ENCODE peak calls at places on chromosomes 3 and 15, in nine cellular contexts. K, M, J, O, I, S, Z, N and B are unnamed samples.

GRCh38 chr3:187567741-187568140 is 102.5 kb downstream of the SST start:
- DNase-seq in K (no peak), M (no peak), J (no peak), O (no peak), I (no peak), S (peak), Z (peak), N (no peak), B (peak)

GRCh38 chr3:175356899-175357324 is 497.8 kb downstream of the NAALADL2 start:
- DNase-seq in K (no peak), M (no peak), J (peak), O (no peak), I (no peak), S (no peak), Z (peak), N (no peak), B (peak)

GRCh38 chr15:70196314-70197291 is 98.9 kb upstream of the TLE3 start:
- DNase-seq in K (peak), M (peak), J (no peak), O (no peak), I (no peak), S (peak), Z (no peak), N (peak), B (peak)

GRCh38 chr3:152155246-152155645 is 113.5 kb upstream of the MBNL1 start:
- DNase-seq in K (no peak), M (no peak), J (no peak), O (no peak), I (no peak), S (no peak), Z (no peak), N (no peak), B (peak)

GRCh38 chr3:100463002-100463401 is 29.4 kb upstream of the TMEM45A start:
- DNase-seq in K (no peak), M (no peak), J (peak), O (no peak), I (peak), S (peak), Z (peak), N (no peak), B (peak)

GRCh38 chr15:69824877-69825406 is 272.8 kb downstream of the TLE3 start:
- DNase-seq in K (no peak), M (no peak), J (no peak), O (no peak), I (no peak), S (no peak), Z (no peak), N (no peak), B (no peak)

GRCh38 chr3:50890688-50891344 is 216.1 kb downstream of the DOCK3 start:
- DNase-seq in K (no peak), M (no peak), J (no peak), O (no peak), I (no peak), S (no peak), Z (no peak), N (no peak), B (no peak)

GRCh38 chr3:67923796-67924195 is 269.4 kb upstream of the SUCLG2 start:
- DNase-seq in K (no peak), M (no peak), J (no peak), O (no peak), I (no peak), S (no peak), Z (no peak), N (no peak), B (no peak)

GRCh38 chr3:24522155-24522579 is 27.5 kb upstream of the THRB start:
- DNase-seq in K (peak), M (no peak), J (no peak), O (peak), I (no peak), S (no peak), Z (no peak), N (no peak), B (no peak)

GRCh38 chr15:101087172-101087769 is 164.6 kb downstream of the CHSY1 start:
- DNase-seq in K (peak), M (no peak), J (no peak), O (no peak), I (no peak), S (no peak), Z (no peak), N (no peak), B (no peak)

GRCh38 chr15:99137111-99137546 is 32.2 kb downstream of the SYNM start:
- DNase-seq in K (no peak), M (no peak), J (no peak), O (peak), I (no peak), S (no peak), Z (no peak), N (no peak), B (no peak)

GRCh38 chr15:60544581-60545115 is 65.7 kb upstream of the ICE2 start:
- DNase-seq in K (no peak), M (no peak), J (no peak), O (no peak), I (no peak), S (no peak), Z (no peak), N (no peak), B (no peak)

GRCh38 chr15:27514526-27514925 is 543.5 kb downstream of the GABRG3 start:
- DNase-seq in K (no peak), M (no peak), J (no peak), O (no peak), I (no peak), S (peak), Z (no peak), N (no peak), B (no peak)

GRCh38 chr3:60743631-60744164 is 507.6 kb downstream of the FHIT start:
- DNase-seq in K (no peak), M (no peak), J (no peak), O (no peak), I (no peak), S (peak), Z (no peak), N (no peak), B (no peak)

GRCh38 chr3:114231616-114232015 is 5.8 kb downstream of the ZNF80 start:
- DNase-seq in K (no peak), M (no peak), J (no peak), O (no peak), I (no peak), S (no peak), Z (no peak), N (peak), B (no peak)

GRCh38 chr3:11379238-11379823 is 107.1 kb downstream of the ATG7 start:
- DNase-seq in K (no peak), M (no peak), J (peak), O (no peak), I (peak), S (peak), Z (peak), N (no peak), B (peak)

GRCh38 chr3:24161841-24162240 is 216.8 kb downstream of the NR1D2 start:
- DNase-seq in K (no peak), M (no peak), J (no peak), O (no peak), I (no peak), S (peak), Z (no peak), N (no peak), B (peak)

GRCh38 chr15:90711418-90711824 is 5.7 kb upstream of the BLM start:
- DNase-seq in K (no peak), M (no peak), J (no peak), O (no peak), I (no peak), S (no peak), Z (no peak), N (no peak), B (no peak)

GRCh38 chr3:3191675-3192480 is 12.4 kb upstream of the CRBN start:
- DNase-seq in K (no peak), M (no peak), J (no peak), O (no peak), I (peak), S (no peak), Z (no peak), N (no peak), B (no peak)

GRCh38 chr3:18745472-18745871 is 320.3 kb upstream of the SATB1 start:
- DNase-seq in K (no peak), M (no peak), J (no peak), O (no peak), I (peak), S (no peak), Z (no peak), N (no peak), B (no peak)

GRCh38 chr15:96218623-96219465 is 111.7 kb upstream of the NR2F2 start:
- DNase-seq in K (peak), M (no peak), J (no peak), O (no peak), I (no peak), S (no peak), Z (no peak), N (no peak), B (no peak)

GRCh38 chr3:11799777-11800176 is 46.9 kb downstream of the TAMM41 start:
- DNase-seq in K (no peak), M (no peak), J (no peak), O (no peak), I (no peak), S (no peak), Z (no peak), N (no peak), B (no peak)

GRCh38 chr3:183576487-183577107 is 21.1 kb upstream of the KLHL6 start:
- DNase-seq in K (peak), M (no peak), J (no peak), O (no peak), I (no peak), S (no peak), Z (no peak), N (no peak), B (no peak)

GRCh38 chr15:33007295-33007855 is 187.1 kb downstream of the FMN1 start:
- DNase-seq in K (no peak), M (no peak), J (peak), O (no peak), I (no peak), S (peak), Z (peak), N (no peak), B (peak)

GRCh38 chr3:98692787-98693473 is 70.2 kb upstream of the ST3GAL6 start:
- DNase-seq in K (no peak), M (no peak), J (no peak), O (no peak), I (no peak), S (no peak), Z (no peak), N (no peak), B (no peak)

GRCh38 chr3:88180398-88180999 is 30.7 kb downstream of the C3orf38 start:
- DNase-seq in K (no peak), M (no peak), J (peak), O (no peak), I (peak), S (peak), Z (peak), N (peak), B (peak)